ENCODE peak calls at places on chromosomes 5 and 9, in eight cellular contexts. T, U, Z, E, D, S, L and H are unnamed samples.

GRCh38 chr9:89815061-89815902 is 210.5 kb downstream of the GADD45G start:
- DNase-seq in S (no peak), E (no peak), T (no peak), D (no peak), L (no peak), U (no peak), Z (no peak), H (no peak)

GRCh38 chr5:109365653-109366052 is 44.1 kb downstream of the PJA2 start:
- DNase-seq in E (no peak), L (no peak), S (no peak), T (no peak), U (no peak), Z (no peak), D (peak), H (no peak)

GRCh38 chr5:73230264-73231244 is 57.6 kb downstream of the TMEM174 start:
- DNase-seq in S (no peak), T (no peak), L (no peak), U (no peak), Z (no peak), E (no peak), D (no peak), H (no peak)

GRCh38 chr9:91376239-91376638 is 14.5 kb upstream of the AUH start:
- DNase-seq in L (no peak), T (no peak), E (no peak), D (peak), S (no peak), Z (no peak), U (no peak), H (peak)

GRCh38 chr9:34550016-34550680 is 27.4 kb upstream of the ENHO start:
- DNase-seq in U (no peak), Z (no peak), T (no peak), L (no peak), D (no peak), S (no peak), E (no peak), H (no peak)

GRCh38 chr5:133384903-133385302 is 227.4 kb downstream of the FSTL4 start:
- DNase-seq in S (no peak), L (no peak), Z (no peak), T (no peak), U (no peak), E (no peak), D (no peak), H (no peak)

GRCh38 chr9:124354364-124355031 is 60.7 kb downstream of the PSMB7 start:
- DNase-seq in L (no peak), Z (no peak), E (no peak), U (no peak), T (no peak), D (no peak), S (no peak), H (no peak)

GRCh38 chr9:137913771-137914767 is 36.5 kb downstream of the CACNA1B start:
- DNase-seq in U (no peak), E (no peak), L (no peak), T (no peak), D (no peak), S (no peak), Z (no peak), H (no peak)

GRCh38 chr5:4720831-4721230 is 419.3 kb upstream of the ADAMTS16 start:
- DNase-seq in T (no peak), D (no peak), Z (no peak), S (no peak), L (no peak), U (no peak), E (no peak), H (peak)

GRCh38 chr5:36606437-36607113 is at the start of gene SLC1A3:
- DNase-seq in D (peak), T (peak), E (peak), L (peak), Z (no peak), U (peak), S (peak), H (peak)

GRCh38 chr5:111676496-111676895 is 80.5 kb downstream of the NREP start:
- DNase-seq in S (no peak), Z (no peak), T (no peak), U (no peak), D (peak), L (no peak), E (no peak), H (peak)

GRCh38 chr5:112635276-112635675 is 102.4 kb upstream of the APC start:
- DNase-seq in Z (no peak), S (no peak), E (no peak), D (no peak), T (no peak), U (no peak), L (no peak), H (no peak)

GRCh38 chr9:13443380-13444271 is 164.1 kb upstream of the MPDZ start:
- DNase-seq in S (no peak), D (peak), U (no peak), L (no peak), E (no peak), T (no peak), Z (no peak), H (no peak)

GRCh38 chr9:31445960-31446359 is 938.5 kb upstream of the ACO1 start:
- DNase-seq in L (no peak), E (no peak), Z (no peak), D (no peak), U (no peak), T (no peak), S (no peak), H (no peak)

GRCh38 chr5:14591548-14591947 is 10.0 kb downstream of the OTULINL start:
- DNase-seq in S (no peak), E (no peak), L (no peak), T (no peak), Z (no peak), D (peak), U (no peak), H (no peak)

GRCh38 chr9:13032585-13032984 is 246.9 kb downstream of the MPDZ start:
- DNase-seq in E (no peak), U (no peak), D (no peak), Z (no peak), T (no peak), L (no peak), S (no peak), H (no peak)

GRCh38 chr9:126069400-126069955 is 257.2 kb upstream of the MVB12B start:
- DNase-seq in Z (no peak), U (no peak), E (no peak), S (no peak), D (peak), T (no peak), L (no peak), H (no peak)

GRCh38 chr9:105879181-105879580 is 184.8 kb downstream of the TMEM38B start:
- DNase-seq in S (no peak), D (no peak), L (no peak), T (no peak), Z (no peak), E (no peak), U (no peak), H (peak)

GRCh38 chr9:76425677-76426453 is 31.6 kb upstream of the RFK start:
- DNase-seq in U (no peak), S (no peak), Z (no peak), D (no peak), L (no peak), T (no peak), E (no peak), H (no peak)

GRCh38 chr9:97615439-97616072 is 17.6 kb downstream of the TSTD2 start:
- DNase-seq in U (peak), S (no peak), L (no peak), E (no peak), D (peak), T (no peak), Z (no peak), H (peak)

GRCh38 chr9:2017209-2017458 is 2.0 kb downstream of the SMARCA2 start:
- DNase-seq in T (no peak), L (no peak), E (no peak), Z (no peak), S (no peak), D (peak), U (peak), H (no peak)

GRCh38 chr5:79727722-79728355 is 38.2 kb downstream of the CMYA5 start:
- DNase-seq in E (no peak), S (peak), Z (no peak), U (peak), L (no peak), T (no peak), D (peak), H (no peak)

GRCh38 chr5:139027150-139027549 is 152.0 kb upstream of the LRRTM2 start:
- DNase-seq in L (no peak), S (no peak), U (no peak), Z (no peak), D (no peak), E (no peak), T (no peak), H (no peak)

GRCh38 chr5:111238826-111239225 is 14.6 kb downstream of the CAMK4 start:
- DNase-seq in D (no peak), S (no peak), Z (no peak), U (no peak), E (no peak), T (no peak), L (no peak), H (no peak)

GRCh38 chr5:15252331-15252730 is 247.6 kb upstream of the FBXL7 start:
- DNase-seq in E (no peak), T (no peak), L (no peak), S (no peak), U (no peak), Z (no peak), D (peak), H (no peak)

GRCh38 chr5:856531-857425 is 6.0 kb upstream of the ZDHHC11 start:
- DNase-seq in S (no peak), U (no peak), Z (no peak), L (no peak), T (no peak), D (no peak), E (no peak), H (no peak)

GRCh38 chr5:139700711-139701693 is 52.9 kb downstream of the CXXC5 start:
- DNase-seq in E (peak), L (no peak), U (no peak), D (no peak), Z (no peak), T (no peak), S (no peak), H (no peak)

GRCh38 chr5:159310492-159310891 is 19.8 kb downstream of the IL12B start:
- DNase-seq in L (no peak), Z (no peak), U (no peak), E (peak), S (no peak), T (no peak), D (no peak), H (peak)

GRCh38 chr9:29969408-29969807 is 2396.1 kb upstream of the C9orf72 start:
- DNase-seq in U (no peak), D (no peak), S (no peak), Z (no peak), E (no peak), T (no peak), L (no peak), H (no peak)

DNA sequence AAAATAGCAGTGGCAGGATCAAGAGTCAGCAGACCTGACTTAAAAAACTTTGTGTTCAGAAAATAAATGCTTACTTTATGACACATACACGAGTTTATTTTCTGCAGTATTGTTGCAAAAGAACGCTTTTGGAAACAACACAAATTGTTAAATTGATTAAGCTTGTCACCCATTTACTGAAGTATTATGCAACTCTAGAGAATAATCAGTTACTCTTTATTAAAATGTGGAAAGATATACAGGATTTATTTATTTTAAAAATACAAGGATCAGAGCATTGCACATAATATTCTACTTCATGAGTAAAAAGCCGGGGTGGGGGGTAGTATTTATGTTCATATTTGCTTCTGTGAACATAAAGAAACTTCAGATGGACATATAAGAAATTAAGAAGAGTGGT is 20.0 kb downstream of the FYB1 start:
- DNase-seq in D (no peak), T (no peak), L (no peak), E (no peak), S (no peak), U (no peak), Z (no peak), H (no peak)
- H3K4me3 ChIP-seq in D (no peak), T (no peak), L (no peak), E (no peak), S (no peak), U (no peak), Z (no peak), H (no peak)

GRCh38 chr5:76403713-76403962 is 553 bp downstream of the IQGAP2 start:
- DNase-seq in D (no peak), L (no peak), S (no peak), T (no peak), E (no peak), Z (no peak), U (no peak), H (no peak)
- TF ChIP-seq CTCF in D (no peak), L (peak), S (no peak), T (peak), E (no peak), Z (no peak), U (no peak), H (peak)

DNA sequence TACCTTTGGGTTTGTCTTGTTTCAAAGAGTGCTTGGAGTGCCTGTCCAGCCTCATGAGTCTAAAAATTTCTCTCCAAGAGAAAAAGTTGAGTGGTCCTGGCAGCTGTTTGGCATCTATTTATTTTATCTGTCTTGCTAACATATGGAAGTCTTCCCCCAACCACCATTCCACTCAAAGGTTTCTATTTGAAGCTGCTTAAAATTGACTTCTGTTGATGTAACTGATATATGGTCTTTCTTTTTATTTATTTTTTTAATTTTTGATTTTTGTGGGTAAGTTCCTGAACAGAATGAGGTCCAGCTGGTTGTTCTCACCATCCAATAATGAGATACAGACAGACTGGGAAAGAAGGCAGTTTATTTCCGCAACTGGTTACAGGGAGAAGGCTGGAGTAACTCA is 178.7 kb upstream of the SGCD start:
- DNase-seq in Z (no peak), S (no peak), L (no peak), T (no peak), U (no peak), E (no peak), D (peak), H (no peak)
- H3K4me3 ChIP-seq in Z (no peak), S (no peak), L (no peak), T (no peak), U (no peak), E (no peak), D (no peak), H (no peak)

GRCh38 chr9:5073701-5074100 is 88.6 kb downstream of the JAK2 start:
- DNase-seq in Z (no peak), S (no peak), E (no peak), L (no peak), T (no peak), D (peak), U (no peak), H (no peak)
- TF ChIP-seq CTCF in Z (no peak), S (no peak), E (no peak), L (no peak), T (peak), D (no peak), U (no peak), H (no peak)